ENCODE peak calls at places on chromosome 2, in nine cellular contexts. C, L, F, R, N, E, K, G and Z are unnamed samples.
A peak's percentile ranks its signal among the peaks of the same experiment; 100 is the strongest.

GRCh38 chr2:32482466-32482865 is 125.6 kb downstream of the BIRC6 start:
- DNase-seq in C (no peak), L (no peak), F (no peak), R (no peak), N (no peak), E (no peak), K (no peak), G (no peak), Z (no peak)

GRCh38 chr2:17878222-17879136 is at the start of gene KCNS3:
- DNase-seq in C (no peak), L (peak; percentile 23), F (peak; percentile 69), R (no peak), N (peak; percentile 90), E (peak; percentile 55), K (no peak), G (no peak), Z (no peak)

GRCh38 chr2:63856302-63856600 is 14.6 kb downstream of the UGP2 start:
- DNase-seq in C (no peak), L (no peak), F (no peak), R (no peak), N (no peak), E (no peak), K (no peak), G (no peak), Z (no peak)

GRCh38 chr2:31205186-31205585 is 12.1 kb downstream of the CAPN14 start:
- DNase-seq in C (no peak), L (no peak), F (no peak), R (no peak), N (no peak), E (no peak), K (no peak), G (no peak), Z (no peak)

GRCh38 chr2:168992591-168993349 is 38.4 kb downstream of the ABCB11 start:
- DNase-seq in C (no peak), L (no peak), F (no peak), R (no peak), N (no peak), E (no peak), K (no peak), G (no peak), Z (no peak)

GRCh38 chr2:29405707-29406106 is 290.5 kb downstream of the CLIP4 start:
- DNase-seq in C (no peak), L (no peak), F (no peak), R (no peak), N (no peak), E (no peak), K (no peak), G (no peak), Z (no peak)

GRCh38 chr2:68291317-68291716 is 28.4 kb downstream of the CNRIP1 start:
- DNase-seq in C (no peak), L (no peak), F (no peak), R (no peak), N (no peak), E (peak; percentile 70), K (no peak), G (no peak), Z (no peak)

GRCh38 chr2:101725038-101725437 is 27.5 kb downstream of the MAP4K4 start:
- DNase-seq in C (no peak), L (no peak), F (no peak), R (no peak), N (no peak), E (no peak), K (no peak), G (no peak), Z (no peak)

GRCh38 chr2:101337877-101338276 is 29.4 kb upstream of the RNF149 start:
- DNase-seq in C (no peak), L (no peak), F (no peak), R (no peak), N (no peak), E (no peak), K (no peak), G (no peak), Z (no peak)

GRCh38 chr2:237864940-237865622 is 5.7 kb downstream of the RAMP1 start:
- DNase-seq in C (no peak), L (no peak), F (no peak), R (no peak), N (peak; percentile 68), E (no peak), K (no peak), G (no peak), Z (no peak)

GRCh38 chr2:112621792-112622527 is 23.8 kb upstream of the SLC20A1 start:
- DNase-seq in C (no peak), L (no peak), F (no peak), R (no peak), N (no peak), E (no peak), K (no peak), G (no peak), Z (no peak)

GRCh38 chr2:109630441-109631425 is 16.6 kb downstream of the SOWAHC start:
- DNase-seq in C (no peak), L (no peak), F (no peak), R (no peak), N (no peak), E (no peak), K (no peak), G (peak; percentile 88), Z (no peak)

GRCh38 chr2:216134958-216135541 is 25.9 kb downstream of the XRCC5 start:
- DNase-seq in C (no peak), L (no peak), F (no peak), R (no peak), N (no peak), E (no peak), K (no peak), G (no peak), Z (no peak)

GRCh38 chr2:216144372-216144771 is 35.2 kb downstream of the XRCC5 start:
- DNase-seq in C (no peak), L (no peak), F (no peak), R (no peak), N (no peak), E (no peak), K (no peak), G (no peak), Z (no peak)

GRCh38 chr2:216142540-216142939 is 33.4 kb downstream of the XRCC5 start:
- DNase-seq in C (no peak), L (no peak), F (no peak), R (no peak), N (no peak), E (no peak), K (peak; percentile 70), G (no peak), Z (no peak)

GRCh38 chr2:216144857-216145256 is 35.7 kb downstream of the XRCC5 start:
- DNase-seq in C (no peak), L (no peak), F (no peak), R (no peak), N (no peak), E (no peak), K (no peak), G (no peak), Z (no peak)

DNA sequence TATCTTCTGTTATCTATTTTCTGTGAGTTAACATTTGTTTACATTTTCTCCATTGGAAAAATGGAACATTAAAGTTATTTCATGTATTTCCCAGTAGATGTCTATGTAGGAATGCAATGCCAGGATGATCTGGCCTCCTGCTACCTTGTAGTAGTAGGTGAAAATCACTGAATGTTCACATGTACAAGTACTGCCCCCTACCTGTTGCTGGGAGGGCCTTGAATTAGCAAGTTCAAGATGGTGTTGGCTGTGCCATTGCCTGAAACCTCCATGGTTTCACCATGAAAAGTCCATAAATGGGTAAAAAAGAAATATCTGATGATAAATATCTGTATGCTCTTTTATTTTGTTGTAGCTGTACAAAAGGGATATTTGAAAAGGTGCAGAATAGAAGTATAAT is 30.7 kb downstream of the XRCC5 start:
- DNase-seq in C (no peak), L (peak; percentile 53), F (peak; percentile 64), R (peak; percentile 21), N (peak; percentile 27), E (peak; percentile 29), K (no peak), G (peak; percentile 61), Z (no peak)
- TF ChIP-seq REST in C (no peak), L (no peak), F (no peak), R (no peak), N (no peak), E (no peak), K (no peak), G (no peak), Z (no peak)

GRCh38 chr2:128420131-128420530 is 101.5 kb upstream of the HS6ST1 start:
- DNase-seq in C (no peak), L (no peak), F (no peak), R (no peak), N (no peak), E (no peak), K (no peak), G (no peak), Z (no peak)
- TF ChIP-seq REST in C (no peak), L (no peak), F (no peak), R (no peak), N (no peak), E (no peak), K (no peak), G (no peak), Z (no peak)

GRCh38 chr2:233088598-233089345 is 28.6 kb downstream of the INPP5D start:
- DNase-seq in C (no peak), L (no peak), F (no peak), R (no peak), N (no peak), E (no peak), K (no peak), G (no peak), Z (no peak)

GRCh38 chr2:233091595-233092375 is 31.6 kb downstream of the INPP5D start:
- DNase-seq in C (no peak), L (no peak), F (no peak), R (no peak), N (no peak), E (peak; percentile 92), K (no peak), G (no peak), Z (no peak)

GRCh38 chr2:233092446-233093438 is 32.6 kb downstream of the INPP5D start:
- DNase-seq in C (no peak), L (no peak), F (no peak), R (no peak), N (no peak), E (no peak), K (no peak), G (no peak), Z (peak; percentile 73)

GRCh38 chr2:233087725-233088124 is 27.6 kb downstream of the INPP5D start:
- DNase-seq in C (no peak), L (no peak), F (no peak), R (no peak), N (no peak), E (no peak), K (no peak), G (no peak), Z (no peak)

DNA sequence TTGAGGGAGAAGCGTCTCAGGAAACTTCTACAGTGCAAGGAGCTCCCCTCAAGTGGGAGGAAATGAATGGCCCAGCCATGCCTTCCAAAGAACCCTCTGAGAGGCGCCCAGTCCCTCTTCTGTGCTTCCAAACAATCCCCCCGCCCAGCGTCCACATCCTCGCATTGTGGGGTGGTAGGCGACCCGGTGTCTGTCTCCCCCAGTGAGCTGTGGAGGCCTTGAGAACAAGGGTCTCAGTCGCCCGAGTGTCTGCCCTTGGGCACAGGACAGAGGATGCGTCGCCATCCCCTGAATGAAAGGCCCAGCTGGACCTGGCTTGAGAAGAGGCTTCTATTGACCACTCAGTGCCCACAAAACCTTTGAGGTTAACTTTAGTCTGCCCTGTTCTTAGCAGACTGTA is 29.7 kb downstream of the INPP5D start:
- DNase-seq in C (no peak), L (no peak), F (no peak), R (no peak), N (no peak), E (no peak), K (no peak), G (no peak), Z (no peak)
- TF ChIP-seq REST in C (no peak), L (no peak), F (no peak), R (no peak), N (no peak), E (no peak), K (no peak), G (no peak), Z (no peak)

GRCh38 chr2:48343571-48344440 is 186.1 kb upstream of the STON1 start:
- DNase-seq in C (peak; percentile 60), L (peak; percentile 75), F (no peak), R (no peak), N (peak; percentile 10), E (no peak), K (no peak), G (peak; percentile 87), Z (no peak)
- TF ChIP-seq REST in C (no peak), L (no peak), F (no peak), R (no peak), N (no peak), E (no peak), K (no peak), G (no peak), Z (no peak)